ENCODE peak calls at places on chromosomes 12 and 14, in eight cellular contexts. One of them, this sample, is unnamed.

GRCh38 chr12:6062427-6063378 is 61.8 kb downstream of the VWF start:
- DNase-seq in IMR-90: peak; percentile 48
- DNase-seq in astrocyte: no peak
- DNase-seq in kidney: no peak
- DNase-seq in stomach: peak; percentile 53
- DNase-seq in MCF 10A: peak; percentile 55
- DNase-seq in cardiac fibroblast: peak; percentile 61
- DNase-seq in heart right ventricle: peak; percentile 51
- DNase-seq in this sample: peak; percentile 66

GRCh38 chr14:91173867-91174266 is 60.0 kb downstream of the DGLUCY start:
- DNase-seq in IMR-90: no peak
- DNase-seq in astrocyte: no peak
- DNase-seq in kidney: no peak
- DNase-seq in stomach: no peak
- DNase-seq in MCF 10A: no peak
- DNase-seq in cardiac fibroblast: no peak
- DNase-seq in heart right ventricle: no peak
- DNase-seq in this sample: no peak

GRCh38 chr14:52802597-52802996 is 11.2 kb upstream of the GNPNAT1 start:
- DNase-seq in IMR-90: peak; percentile 92
- DNase-seq in astrocyte: peak; percentile 77
- DNase-seq in kidney: no peak
- DNase-seq in stomach: no peak
- DNase-seq in MCF 10A: peak; percentile 34
- DNase-seq in cardiac fibroblast: peak; percentile 97
- DNase-seq in heart right ventricle: no peak
- DNase-seq in this sample: no peak

GRCh38 chr14:52553002-52553670 is 500 bp downstream of the GPR137C start:
- DNase-seq in IMR-90: no peak
- DNase-seq in astrocyte: no peak
- DNase-seq in kidney: peak; percentile 84
- DNase-seq in stomach: peak; percentile 39
- DNase-seq in MCF 10A: peak; percentile 11
- DNase-seq in cardiac fibroblast: peak; percentile 1
- DNase-seq in heart right ventricle: peak; percentile 6
- DNase-seq in this sample: no peak

GRCh38 chr12:121365416-121366062 is 13.3 kb upstream of the ANAPC5 start:
- DNase-seq in IMR-90: peak; percentile 13
- DNase-seq in astrocyte: no peak
- DNase-seq in kidney: no peak
- DNase-seq in stomach: no peak
- DNase-seq in MCF 10A: no peak
- DNase-seq in cardiac fibroblast: peak; percentile 35
- DNase-seq in heart right ventricle: no peak
- DNase-seq in this sample: no peak

GRCh38 chr12:12835378-12836145 is 22.4 kb downstream of the DDX47 start:
- DNase-seq in IMR-90: peak; percentile 47
- DNase-seq in astrocyte: peak; percentile 74
- DNase-seq in kidney: no peak
- DNase-seq in stomach: no peak
- DNase-seq in MCF 10A: peak; percentile 91
- DNase-seq in cardiac fibroblast: no peak
- DNase-seq in heart right ventricle: no peak
- DNase-seq in this sample: no peak

GRCh38 chr12:25796523-25797000 is 161.9 kb upstream of the RASSF8 start:
- DNase-seq in IMR-90: peak; percentile 67
- DNase-seq in astrocyte: peak; percentile 75
- DNase-seq in kidney: no peak
- DNase-seq in stomach: no peak
- DNase-seq in MCF 10A: no peak
- DNase-seq in cardiac fibroblast: peak; percentile 57
- DNase-seq in heart right ventricle: no peak
- DNase-seq in this sample: no peak

GRCh38 chr12:79929065-79929464 is 5.8 kb downstream of the PPP1R12A start:
- DNase-seq in IMR-90: no peak
- DNase-seq in astrocyte: no peak
- DNase-seq in kidney: no peak
- DNase-seq in stomach: no peak
- DNase-seq in MCF 10A: no peak
- DNase-seq in cardiac fibroblast: no peak
- DNase-seq in heart right ventricle: no peak
- DNase-seq in this sample: no peak

GRCh38 chr12:52082988-52083637 is 3.6 kb downstream of the SMIM41 start:
- DNase-seq in IMR-90: peak; percentile 71
- DNase-seq in astrocyte: peak; percentile 34
- DNase-seq in kidney: no peak
- DNase-seq in stomach: peak; percentile 61
- DNase-seq in MCF 10A: peak; percentile 54
- DNase-seq in cardiac fibroblast: peak; percentile 49
- DNase-seq in heart right ventricle: peak; percentile 68
- DNase-seq in this sample: peak; percentile 91

GRCh38 chr12:52242442-52243263 is 9.6 kb downstream of the KRT7 start:
- DNase-seq in IMR-90: no peak
- DNase-seq in astrocyte: no peak
- DNase-seq in kidney: no peak
- DNase-seq in stomach: no peak
- DNase-seq in MCF 10A: no peak
- DNase-seq in cardiac fibroblast: no peak
- DNase-seq in heart right ventricle: no peak
- DNase-seq in this sample: no peak

GRCh38 chr12:2559931-2560715 is 234.6 kb upstream of the FKBP4 start:
- DNase-seq in IMR-90: no peak
- DNase-seq in astrocyte: no peak
- DNase-seq in kidney: no peak
- DNase-seq in stomach: no peak
- DNase-seq in MCF 10A: no peak
- DNase-seq in cardiac fibroblast: no peak
- DNase-seq in heart right ventricle: no peak
- DNase-seq in this sample: no peak

GRCh38 chr12:91171475-91171874 is 11.1 kb downstream of the DCN start:
- DNase-seq in IMR-90: no peak
- DNase-seq in astrocyte: no peak
- DNase-seq in kidney: no peak
- DNase-seq in stomach: no peak
- DNase-seq in MCF 10A: no peak
- DNase-seq in cardiac fibroblast: no peak
- DNase-seq in heart right ventricle: no peak
- DNase-seq in this sample: no peak

GRCh38 chr12:94805749-94806148 is 155.4 kb upstream of the TMCC3 start:
- DNase-seq in IMR-90: peak; percentile 43
- DNase-seq in astrocyte: peak; percentile 60
- DNase-seq in kidney: no peak
- DNase-seq in stomach: no peak
- DNase-seq in MCF 10A: peak; percentile 40
- DNase-seq in cardiac fibroblast: peak; percentile 90
- DNase-seq in heart right ventricle: no peak
- DNase-seq in this sample: no peak

GRCh38 chr14:34723867-34724266 is 9.5 kb upstream of the CFL2 start:
- DNase-seq in IMR-90: no peak
- DNase-seq in astrocyte: no peak
- DNase-seq in kidney: no peak
- DNase-seq in stomach: no peak
- DNase-seq in MCF 10A: no peak
- DNase-seq in cardiac fibroblast: no peak
- DNase-seq in heart right ventricle: no peak
- DNase-seq in this sample: no peak

GRCh38 chr12:123934016-123934620 is 38.5 kb downstream of the CCDC92 start:
- DNase-seq in IMR-90: no peak
- DNase-seq in astrocyte: no peak
- DNase-seq in kidney: peak; percentile 29
- DNase-seq in stomach: no peak
- DNase-seq in MCF 10A: no peak
- DNase-seq in cardiac fibroblast: no peak
- DNase-seq in heart right ventricle: no peak
- DNase-seq in this sample: no peak

GRCh38 chr12:98741615-98742265 is 96.7 kb downstream of the APAF1 start:
- DNase-seq in IMR-90: peak; percentile 19
- DNase-seq in astrocyte: no peak
- DNase-seq in kidney: no peak
- DNase-seq in stomach: no peak
- DNase-seq in MCF 10A: no peak
- DNase-seq in cardiac fibroblast: no peak
- DNase-seq in heart right ventricle: no peak
- DNase-seq in this sample: no peak

GRCh38 chr12:11461433-11461832 is 66.1 kb upstream of the PRB2 start:
- DNase-seq in IMR-90: no peak
- DNase-seq in astrocyte: no peak
- DNase-seq in kidney: no peak
- DNase-seq in stomach: no peak
- DNase-seq in MCF 10A: no peak
- DNase-seq in cardiac fibroblast: no peak
- DNase-seq in heart right ventricle: no peak
- DNase-seq in this sample: no peak

GRCh38 chr12:49279706-49280159 is 14.9 kb downstream of the TUBA1C start:
- DNase-seq in IMR-90: no peak
- DNase-seq in astrocyte: peak; percentile 54
- DNase-seq in kidney: no peak
- DNase-seq in stomach: no peak
- DNase-seq in MCF 10A: peak; percentile 25
- DNase-seq in cardiac fibroblast: no peak
- DNase-seq in heart right ventricle: no peak
- DNase-seq in this sample: no peak

GRCh38 chr14:55588259-55588699 is 8.3 kb downstream of the KTN1 start:
- DNase-seq in IMR-90: peak; percentile 74
- DNase-seq in astrocyte: peak; percentile 43
- DNase-seq in kidney: no peak
- DNase-seq in stomach: no peak
- DNase-seq in MCF 10A: no peak
- DNase-seq in cardiac fibroblast: peak; percentile 44
- DNase-seq in heart right ventricle: no peak
- DNase-seq in this sample: no peak

GRCh38 chr12:7154901-7155470 is 24.8 kb downstream of the CLSTN3 start:
- DNase-seq in IMR-90: no peak
- DNase-seq in astrocyte: no peak
- DNase-seq in kidney: no peak
- DNase-seq in stomach: no peak
- DNase-seq in MCF 10A: no peak
- DNase-seq in cardiac fibroblast: no peak
- DNase-seq in heart right ventricle: no peak
- DNase-seq in this sample: no peak

GRCh38 chr12:107253361-107253760 is 160.0 kb upstream of the CRY1 start:
- DNase-seq in IMR-90: no peak
- DNase-seq in astrocyte: no peak
- DNase-seq in kidney: no peak
- DNase-seq in stomach: no peak
- DNase-seq in MCF 10A: no peak
- DNase-seq in cardiac fibroblast: no peak
- DNase-seq in heart right ventricle: no peak
- DNase-seq in this sample: no peak

GRCh38 chr14:24866067-24866466 is 183.9 kb downstream of the STXBP6 start:
- DNase-seq in IMR-90: no peak
- DNase-seq in astrocyte: no peak
- DNase-seq in kidney: no peak
- DNase-seq in stomach: no peak
- DNase-seq in MCF 10A: no peak
- DNase-seq in cardiac fibroblast: no peak
- DNase-seq in heart right ventricle: no peak
- DNase-seq in this sample: no peak

GRCh38 chr12:111488271-111488670 is 82.5 kb downstream of the SH2B3 start:
- DNase-seq in IMR-90: peak; percentile 49
- DNase-seq in astrocyte: no peak
- DNase-seq in kidney: no peak
- DNase-seq in stomach: no peak
- DNase-seq in MCF 10A: no peak
- DNase-seq in cardiac fibroblast: peak; percentile 84
- DNase-seq in heart right ventricle: peak; percentile 60
- DNase-seq in this sample: no peak

DNA sequence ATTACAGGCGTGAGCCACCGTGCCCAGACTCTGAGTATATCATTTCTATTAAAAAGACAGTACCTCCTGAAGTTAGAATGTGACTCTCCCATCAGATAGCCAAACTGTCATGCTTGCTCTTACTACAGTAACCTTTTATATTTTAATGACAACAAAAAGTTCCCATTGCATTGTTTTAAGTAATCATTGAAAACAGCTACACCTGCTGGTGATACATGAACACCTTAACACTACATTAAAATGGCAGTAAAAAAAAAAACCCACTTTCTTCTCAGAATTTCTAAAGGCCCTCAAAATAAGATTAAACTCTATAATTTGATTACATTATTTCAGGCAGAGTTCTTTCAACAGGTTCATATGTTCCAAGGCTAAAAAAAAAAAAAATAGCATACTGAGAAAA is 76.7 kb downstream of the SH2B3 start:
- DNase-seq in IMR-90: no peak
- DNase-seq in astrocyte: no peak
- DNase-seq in kidney: no peak
- DNase-seq in stomach: no peak
- DNase-seq in MCF 10A: no peak
- DNase-seq in cardiac fibroblast: no peak
- DNase-seq in heart right ventricle: no peak
- DNase-seq in this sample: no peak
- TF ChIP-seq CTCF in IMR-90: peak; percentile 31
- TF ChIP-seq CTCF in astrocyte: no peak
- TF ChIP-seq CTCF in kidney: no peak
- TF ChIP-seq CTCF in stomach: no peak
- TF ChIP-seq CTCF in MCF 10A: peak; percentile 13
- TF ChIP-seq CTCF in cardiac fibroblast: no peak
- TF ChIP-seq CTCF in heart right ventricle: peak; percentile 26
- TF ChIP-seq CTCF in this sample: no peak

DNA sequence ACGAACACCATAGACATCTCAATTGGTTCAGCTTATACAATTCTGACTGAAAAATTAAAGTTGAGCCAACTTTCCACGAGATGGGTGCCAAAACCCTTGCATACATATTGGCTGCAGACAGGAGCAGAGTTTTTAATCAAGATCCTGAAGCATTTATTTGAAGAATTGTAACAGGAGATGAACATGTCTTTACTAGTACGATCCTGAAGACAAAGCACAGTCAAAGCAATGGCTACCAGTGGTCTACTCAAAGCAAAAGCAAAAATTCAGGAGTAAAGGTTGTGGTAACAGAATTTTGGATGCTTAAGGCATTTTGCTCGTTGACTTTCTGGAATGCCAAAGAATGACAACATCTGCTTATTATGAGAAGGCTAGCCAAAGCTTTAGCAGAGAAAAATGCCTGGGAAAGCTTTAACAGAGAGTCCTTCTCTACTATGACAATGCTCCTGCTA is 20.7 kb downstream of the ZDHHC17 start:
- DNase-seq in IMR-90: peak; percentile 77
- DNase-seq in astrocyte: peak; percentile 85
- DNase-seq in kidney: no peak
- DNase-seq in stomach: no peak
- DNase-seq in MCF 10A: no peak
- DNase-seq in cardiac fibroblast: peak; percentile 69
- DNase-seq in heart right ventricle: peak; percentile 31
- DNase-seq in this sample: no peak
- TF ChIP-seq CTCF in IMR-90: no peak
- TF ChIP-seq CTCF in astrocyte: no peak
- TF ChIP-seq CTCF in kidney: no peak
- TF ChIP-seq CTCF in stomach: no peak
- TF ChIP-seq CTCF in MCF 10A: no peak
- TF ChIP-seq CTCF in cardiac fibroblast: no peak
- TF ChIP-seq CTCF in heart right ventricle: no peak
- TF ChIP-seq CTCF in this sample: no peak

GRCh38 chr14:75063491-75064204 is at the start of gene ACYP1:
- DNase-seq in IMR-90: peak; percentile 84
- DNase-seq in astrocyte: peak; percentile 63
- DNase-seq in kidney: peak; percentile 97
- DNase-seq in stomach: peak; percentile 95
- DNase-seq in MCF 10A: peak; percentile 90
- DNase-seq in cardiac fibroblast: peak; percentile 93
- DNase-seq in heart right ventricle: peak; percentile 92
- DNase-seq in this sample: peak; percentile 51
- TF ChIP-seq CTCF in IMR-90: no peak
- TF ChIP-seq CTCF in astrocyte: no peak
- TF ChIP-seq CTCF in kidney: no peak
- TF ChIP-seq CTCF in stomach: no peak
- TF ChIP-seq CTCF in MCF 10A: no peak
- TF ChIP-seq CTCF in cardiac fibroblast: no peak
- TF ChIP-seq CTCF in heart right ventricle: no peak
- TF ChIP-seq CTCF in this sample: no peak

GRCh38 chr12:65922077-65922476 is 97.8 kb downstream of the HMGA2 start:
- DNase-seq in IMR-90: no peak
- DNase-seq in astrocyte: no peak
- DNase-seq in kidney: no peak
- DNase-seq in stomach: no peak
- DNase-seq in MCF 10A: no peak
- DNase-seq in cardiac fibroblast: no peak
- DNase-seq in heart right ventricle: no peak
- DNase-seq in this sample: no peak
- TF ChIP-seq CTCF in IMR-90: no peak
- TF ChIP-seq CTCF in astrocyte: no peak
- TF ChIP-seq CTCF in kidney: no peak
- TF ChIP-seq CTCF in stomach: no peak
- TF ChIP-seq CTCF in MCF 10A: no peak
- TF ChIP-seq CTCF in cardiac fibroblast: no peak
- TF ChIP-seq CTCF in heart right ventricle: no peak
- TF ChIP-seq CTCF in this sample: no peak